ENCODE peak calls at places on chromosomes 16 and 17, in six cellular contexts. X is HFF-Myc, D is IMR-90, F is choroid plexus epithelial cell, Z is endodermal cell, I is cardiac muscle cell. U is an unnamed sample.

GRCh38 chr17:67133161-67133560 is 88.8 kb downstream of the CACNG1 start:
- DNase-seq in X (no peak), D (no peak), F (no peak), Z (no peak), I (no peak), U (no peak)

GRCh38 chr17:79632432-79632735 is 21.5 kb upstream of the RBFOX3 start:
- DNase-seq in X (no peak), D (no peak), F (no peak), Z (peak; percentile 31), I (no peak), U (no peak)

GRCh38 chr16:28168991-28169554 is 42.7 kb downstream of the XPO6 start:
- DNase-seq in X (no peak), D (no peak), F (no peak), Z (no peak), I (no peak), U (no peak)

GRCh38 chr17:48195910-48196309 is 88.3 kb downstream of the SNX11 start:
- DNase-seq in X (no peak), D (no peak), F (no peak), Z (no peak), I (no peak), U (no peak)

GRCh38 chr16:19020689-19021088 is 37.0 kb downstream of the TMC7 start:
- DNase-seq in X (no peak), D (no peak), F (no peak), Z (no peak), I (no peak), U (no peak)

GRCh38 chr17:17028059-17028877 is 14.0 kb upstream of the MPRIP start:
- DNase-seq in X (no peak), D (peak; percentile 35), F (peak; percentile 59), Z (peak; percentile 96), I (peak; percentile 75), U (peak; percentile 90)

GRCh38 chr16:59543641-59544040 is 809.5 kb upstream of the GOT2 start:
- DNase-seq in X (peak; percentile 16), D (peak; percentile 78), F (peak; percentile 75), Z (no peak), I (no peak), U (no peak)

GRCh38 chr17:59165933-59166342 is 10.4 kb downstream of the PRR11 start:
- DNase-seq in X (peak; percentile 55), D (peak; percentile 60), F (peak; percentile 83), Z (peak; percentile 86), I (peak; percentile 49), U (peak; percentile 57)

GRCh38 chr16:13858873-13859580 is 60.9 kb upstream of the ERCC4 start:
- DNase-seq in X (no peak), D (no peak), F (no peak), Z (no peak), I (no peak), U (no peak)

GRCh38 chr16:9911989-9912388 is 270.2 kb downstream of the GRIN2A start:
- DNase-seq in X (no peak), D (no peak), F (no peak), Z (no peak), I (no peak), U (no peak)

GRCh38 chr17:38637951-38638350 is 32.2 kb upstream of the SRCIN1 start:
- DNase-seq in X (no peak), D (no peak), F (no peak), Z (peak; percentile 28), I (no peak), U (no peak)

GRCh38 chr16:89687092-89687940 is 827 bp downstream of the CDK10 start:
- DNase-seq in X (no peak), D (peak; percentile 52), F (peak; percentile 63), Z (peak; percentile 80), I (peak; percentile 28), U (peak; percentile 49)

GRCh38 chr17:43900183-43900857 is 7.0 kb downstream of the MPP2 start:
- DNase-seq in X (no peak), D (peak; percentile 72), F (peak; percentile 77), Z (peak; percentile 99), I (peak; percentile 81), U (peak; percentile 79)

GRCh38 chr16:47779201-47780016 is 318.3 kb downstream of the PHKB start:
- DNase-seq in X (no peak), D (peak; percentile 28), F (peak; percentile 53), Z (no peak), I (peak; percentile 74), U (peak; percentile 56)

DNA sequence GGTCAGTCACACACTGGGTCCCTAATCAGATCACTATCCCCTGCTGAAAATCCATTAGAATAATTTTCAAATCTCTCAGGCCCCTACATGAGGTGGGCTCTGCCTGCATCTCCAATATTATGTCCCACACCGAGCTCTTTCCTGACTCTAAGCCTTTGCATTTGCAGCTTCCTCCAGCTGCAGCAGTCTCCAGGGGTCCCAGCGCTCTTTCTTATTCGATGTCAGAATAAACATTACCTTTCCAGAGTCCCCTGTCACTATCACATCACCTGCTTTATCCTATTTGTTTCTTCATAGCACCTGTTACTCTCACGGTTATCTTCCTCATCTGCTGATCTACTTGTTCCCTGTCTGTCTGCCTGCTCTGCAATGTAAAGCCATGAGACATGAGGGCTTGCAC is 57.3 kb upstream of the MON1B start:
- DNase-seq in X (no peak), D (no peak), F (no peak), Z (peak; percentile 74), I (no peak), U (no peak)
- H3K4me3 ChIP-seq in X (no peak overlapping the region), D (no peak overlapping the region), F (no peak overlapping the region), Z (no peak overlapping the region), I (no peak overlapping the region), U (no peak overlapping the region)

GRCh38 chr17:8041980-8042379 is 3.1 kb downstream of the ALOX15B start:
- DNase-seq in X (no peak), D (no peak), F (peak; percentile 53), Z (no peak), I (no peak), U (peak; percentile 35)

GRCh38 chr17:8039611-8040168 is 831 bp downstream of the ALOX15B start:
- DNase-seq in X (no peak), D (no peak), F (no peak), Z (no peak), I (no peak), U (no peak)

GRCh38 chr17:8041249-8041928 is 2.5 kb downstream of the ALOX15B start:
- DNase-seq in X (no peak), D (peak; percentile 73), F (peak; percentile 98), Z (peak; percentile 84), I (peak; percentile 96), U (peak; percentile 95)

GRCh38 chr17:8038954-8039610 is at the start of gene ALOX15B:
- DNase-seq in X (no peak), D (no peak), F (no peak), Z (peak; percentile 86), I (no peak), U (no peak)
- H3K4me3 ChIP-seq in X (no peak within 1 kb of the TSS), D (no peak within 1 kb of the TSS), F (peak within 1 kb of the TSS; percentile 49), Z (peak within 1 kb of the TSS; percentile 64), I (no peak within 1 kb of the TSS), U (peak within 1 kb of the TSS; percentile 36)

GRCh38 chr17:8326591-8327583 is 12.8 kb upstream of the ODF4 start:
- DNase-seq in X (no peak), D (no peak), F (peak; percentile 26), Z (peak; percentile 85), I (peak; percentile 61), U (peak; percentile 36)
- H3K4me3 ChIP-seq in X (peak overlapping the region; percentile 43), D (peak overlapping the region; percentile 33), F (peak overlapping the region; percentile 56), Z (peak overlapping the region; percentile 73), I (peak overlapping the region; percentile 14), U (peak overlapping the region; percentile 51)

GRCh38 chr16:54291981-54292487 is 5.4 kb upstream of the IRX3 start:
- DNase-seq in X (no peak), D (no peak), F (no peak), Z (no peak), I (no peak), U (peak; percentile 23)

GRCh38 chr16:54289242-54290051 is 2.9 kb upstream of the IRX3 start:
- DNase-seq in X (no peak), D (no peak), F (no peak), Z (peak; percentile 87), I (peak; percentile 12), U (no peak)

GRCh38 chr16:54290203-54291106 is 3.9 kb upstream of the IRX3 start:
- DNase-seq in X (no peak), D (no peak), F (no peak), Z (peak; percentile 79), I (no peak), U (no peak)

GRCh38 chr16:54288592-54289241 is 2.1 kb upstream of the IRX3 start:
- DNase-seq in X (no peak), D (no peak), F (no peak), Z (peak; percentile 55), I (no peak), U (no peak)

DNA sequence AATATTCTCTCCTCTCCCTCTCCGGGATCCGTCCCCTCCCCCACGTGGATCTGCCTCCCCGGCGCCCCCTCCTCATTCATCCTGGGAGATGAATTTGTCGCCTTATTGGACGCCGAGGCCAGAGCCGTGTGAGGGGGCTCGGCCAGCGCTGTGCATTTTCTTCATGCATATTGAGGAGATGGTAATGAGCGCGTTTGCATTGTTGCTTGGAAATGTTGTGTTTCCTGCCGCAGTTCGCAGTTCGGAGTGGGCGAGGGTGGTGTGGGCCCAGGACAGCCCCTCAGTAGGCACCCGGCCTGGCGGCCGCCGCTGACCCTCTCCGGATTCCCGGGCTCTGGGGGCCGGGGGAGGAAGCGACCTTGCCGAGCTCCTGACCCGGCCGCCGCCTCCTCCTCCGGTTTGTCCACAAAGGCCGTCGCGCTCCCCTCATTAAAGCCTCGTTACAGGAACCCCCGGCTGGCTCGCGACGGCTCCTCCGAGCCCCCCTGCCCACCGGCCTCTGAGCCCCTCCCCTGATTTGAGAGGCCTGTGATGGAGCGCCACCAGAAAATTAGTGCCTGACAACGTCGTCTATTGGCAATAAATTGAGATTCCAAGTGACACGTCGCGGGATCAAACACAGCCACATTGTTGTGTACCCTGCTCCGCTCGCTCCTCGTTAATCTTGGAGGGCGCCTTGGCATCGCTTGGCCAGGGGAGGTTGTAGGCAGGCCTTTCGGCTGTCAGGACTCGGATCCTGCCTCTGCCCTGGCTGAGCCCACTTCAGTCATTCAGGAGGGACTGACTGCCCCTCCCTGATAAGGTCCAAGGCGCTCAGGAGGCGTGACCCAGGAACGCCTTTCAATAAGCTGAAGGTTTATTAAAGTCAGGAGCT is 4.8 kb upstream of the IRX3 start:
- DNase-seq in X (no peak), D (no peak), F (no peak), Z (peak; percentile 74), I (no peak), U (no peak)
- H3K4me3 ChIP-seq in X (no peak overlapping the region), D (no peak overlapping the region), F (no peak overlapping the region), Z (peak overlapping the region; percentile 73), I (no peak overlapping the region), U (no peak overlapping the region)